ENCODE peak calls at places on chromosomes 12 and 14, in five cellular contexts. G is T-helper 17 cell, X is lower lobe of right lung, A is sigmoid colon, M is iPS-NIHi11. Z is an unnamed sample.
A peak's percentile ranks its signal among the peaks of the same experiment; 100 is the strongest.

GRCh38 chr12:51938744-51939143 is 12.8 kb upstream of the ACVR1B start:
- DNase-seq in G (no peak), X (no peak), A (no peak), M (no peak), Z (no peak)

GRCh38 chr12:25249951-25250738 is 584 bp downstream of the KRAS start:
- DNase-seq in G (peak; percentile 45), X (peak; percentile 79), A (peak; percentile 79), M (peak; percentile 42), Z (peak; percentile 63)

GRCh38 chr14:20343855-20344205 is 395 bp downstream of the PARP2 start:
- DNase-seq in G (no peak), X (no peak), A (no peak), M (no peak), Z (no peak)

GRCh38 chr12:45409966-45410365 is 194.1 kb downstream of the ANO6 start:
- DNase-seq in G (no peak), X (no peak), A (no peak), M (no peak), Z (no peak)

GRCh38 chr12:53205747-53206146 is 1.3 kb downstream of the ITGB7 start:
- DNase-seq in G (no peak), X (no peak), A (no peak), M (no peak), Z (no peak)

GRCh38 chr12:111425655-111426054 is 19.9 kb downstream of the SH2B3 start:
- DNase-seq in G (no peak), X (no peak), A (no peak), M (no peak), Z (no peak)

GRCh38 chr12:111322336-111323250 is 46.3 kb downstream of the PHETA1 start:
- DNase-seq in G (no peak), X (no peak), A (peak; percentile 67), M (peak; percentile 60), Z (no peak)

GRCh38 chr14:34087556-34087955 is 136.7 kb upstream of the EGLN3 start:
- DNase-seq in G (no peak), X (no peak), A (no peak), M (no peak), Z (no peak)

GRCh38 chr12:3332190-3332589 is 158.8 kb upstream of the PRMT8 start:
- DNase-seq in G (no peak), X (no peak), A (no peak), M (peak; percentile 35), Z (no peak)

GRCh38 chr12:69897744-69898143 is 72.7 kb downstream of the MYRFL start:
- DNase-seq in G (no peak), X (no peak), A (no peak), M (peak; percentile 56), Z (no peak)

GRCh38 chr12:91380651-91381050 is 198.0 kb upstream of the DCN start:
- DNase-seq in G (no peak), X (no peak), A (no peak), M (no peak), Z (no peak)

GRCh38 chr12:120259418-120260202 is 5.9 kb downstream of the PXN start:
- DNase-seq in G (no peak), X (no peak), A (peak; percentile 80), M (no peak), Z (no peak)

GRCh38 chr14:94615823-94616570 is 3.8 kb downstream of the SERPINA3 start:
- DNase-seq in G (no peak), X (no peak), A (peak; percentile 35), M (no peak), Z (no peak)

GRCh38 chr12:48788852-48789775 is at the start of gene ADCY6:
- DNase-seq in G (no peak), X (peak; percentile 87), A (peak; percentile 91), M (peak; percentile 94), Z (peak; percentile 87)

GRCh38 chr14:104724407-104724980 is 465 bp downstream of the ADSS1 start:
- DNase-seq in G (no peak), X (peak; percentile 70), A (peak; percentile 83), M (peak; percentile 69), Z (peak; percentile 74)

GRCh38 chr14:65006251-65006721 is 19.6 kb downstream of the FNTB start:
- DNase-seq in G (no peak), X (no peak), A (no peak), M (no peak), Z (no peak)

GRCh38 chr12:102755271-102755670 is 161.8 kb downstream of the PAH start:
- DNase-seq in G (no peak), X (no peak), A (no peak), M (no peak), Z (no peak)

GRCh38 chr12:106078358-106079025 is 60.3 kb downstream of the NUAK1 start:
- DNase-seq in G (no peak), X (no peak), A (peak; percentile 75), M (no peak), Z (no peak)

GRCh38 chr14:76024211-76024907 is 38.8 kb downstream of the IFT43 start:
- DNase-seq in G (no peak), X (no peak), A (no peak), M (no peak), Z (no peak)

GRCh38 chr12:119704065-119704747 is 36.3 kb downstream of the PRKAB1 start:
- DNase-seq in G (no peak), X (no peak), A (no peak), M (no peak), Z (no peak)

GRCh38 chr12:80607361-80608135 is 99.9 kb upstream of the MYF6 start:
- DNase-seq in G (no peak), X (no peak), A (no peak), M (no peak), Z (no peak)

Z was measured in ureter.